ENCODE peak calls at places on chromosomes 3 and 15, in six cellular contexts. D is Peyer's patch, Z is HCT116, S is type B pancreatic cell, Q is body of pancreas, W is endodermal cell. I is an unnamed sample.

GRCh38 chr3:86239956-86240355 is 751.0 kb downstream of the VGLL3 start:
- DNase-seq in D (no peak), Z (no peak), S (no peak), Q (no peak), W (no peak), I (no peak)

GRCh38 chr3:120816728-120817127 is 74.2 kb downstream of the GTF2E1 start:
- DNase-seq in D (no peak), Z (no peak), S (no peak), Q (peak; percentile 12), W (no peak), I (no peak)

GRCh38 chr3:28247286-28247685 is 5.9 kb downstream of the CMC1 start:
- DNase-seq in D (no peak), Z (no peak), S (no peak), Q (no peak), W (no peak), I (no peak)

GRCh38 chr15:79008666-79009065 is 63.8 kb upstream of the CTSH start:
- DNase-seq in D (no peak), Z (no peak), S (no peak), Q (no peak), W (no peak), I (no peak)

GRCh38 chr3:156603379-156604017 is 48.6 kb upstream of the SSR3 start:
- DNase-seq in D (no peak), Z (no peak), S (no peak), Q (no peak), W (no peak), I (no peak)

GRCh38 chr3:22263042-22263441 is 512.0 kb upstream of the ZNF385D start:
- DNase-seq in D (no peak), Z (no peak), S (no peak), Q (no peak), W (no peak), I (no peak)

GRCh38 chr15:68524753-68525584 is 53.8 kb upstream of the CORO2B start:
- DNase-seq in D (no peak), Z (no peak), S (no peak), Q (no peak), W (no peak), I (no peak)

GRCh38 chr3:17420668-17421067 is 321.8 kb downstream of the TBC1D5 start:
- DNase-seq in D (no peak), Z (no peak), S (no peak), Q (no peak), W (no peak), I (no peak)

GRCh38 chr15:64146885-64147681 is 4.4 kb upstream of the SNX22 start:
- DNase-seq in D (no peak), Z (no peak), S (no peak), Q (no peak), W (peak; percentile 58), I (no peak)

GRCh38 chr3:33722626-33723370 is 4.7 kb upstream of the CLASP2 start:
- DNase-seq in D (no peak), Z (no peak), S (no peak), Q (no peak), W (no peak), I (no peak)

DNA sequence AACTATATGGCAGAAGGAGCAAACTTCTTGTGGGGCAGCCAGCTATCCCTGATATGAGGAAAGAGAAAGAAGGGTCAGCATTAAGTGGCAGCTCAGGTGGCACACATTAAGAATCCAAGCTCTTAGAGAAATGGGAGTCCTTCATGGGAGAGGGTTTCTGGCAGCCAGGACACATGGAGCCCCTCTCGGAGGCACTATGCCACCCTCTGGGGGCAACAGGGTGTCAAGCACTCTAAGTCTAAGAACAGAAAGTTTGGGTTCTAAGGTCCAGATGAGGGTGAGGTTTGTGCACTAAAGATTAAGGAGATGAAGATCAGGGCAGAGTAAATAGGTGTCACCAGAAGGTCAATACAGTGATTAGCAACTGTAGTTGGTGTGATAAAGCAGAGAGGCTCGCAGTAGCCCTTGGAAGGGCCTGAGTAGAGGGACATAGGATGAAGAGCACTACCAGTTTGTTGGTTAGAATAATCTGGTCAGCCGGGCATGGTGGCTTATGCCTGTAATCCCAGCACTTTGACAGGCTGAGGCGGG is 89.3 kb downstream of the ST6GAL1 start:
- DNase-seq in D (no peak), Z (no peak), S (no peak), Q (no peak), W (peak; percentile 70), I (no peak)
- TF ChIP-seq CTCF in D (no peak), Z (no peak), S (no peak), Q (no peak), W (peak; percentile 64), I (no peak)

GRCh38 chr3:136042608-136043221 is 77.2 kb downstream of the PPP2R3A start:
- DNase-seq in D (no peak), Z (peak; percentile 37), S (no peak), Q (no peak), W (no peak), I (no peak)
- TF ChIP-seq CTCF in D (peak; percentile 61), Z (peak; percentile 65), S (peak; percentile 82), Q (peak; percentile 47), W (peak; percentile 81), I (peak; percentile 58)

GRCh38 chr3:127764301-127764700 is 58.0 kb downstream of the MGLL start:
- DNase-seq in D (no peak), Z (no peak), S (no peak), Q (no peak), W (no peak), I (peak; percentile 7)
- TF ChIP-seq CTCF in D (no peak), Z (no peak), S (no peak), Q (no peak), W (no peak), I (no peak)

GRCh38 chr15:25783607-25784131 is 79.5 kb downstream of the ATP10A start:
- DNase-seq in D (no peak), Z (no peak), S (no peak), Q (no peak), W (peak; percentile 95), I (peak; percentile 67)
- TF ChIP-seq CTCF in D (no peak), Z (no peak), S (peak; percentile 66), Q (no peak), W (peak; percentile 88), I (peak; percentile 39)

DNA sequence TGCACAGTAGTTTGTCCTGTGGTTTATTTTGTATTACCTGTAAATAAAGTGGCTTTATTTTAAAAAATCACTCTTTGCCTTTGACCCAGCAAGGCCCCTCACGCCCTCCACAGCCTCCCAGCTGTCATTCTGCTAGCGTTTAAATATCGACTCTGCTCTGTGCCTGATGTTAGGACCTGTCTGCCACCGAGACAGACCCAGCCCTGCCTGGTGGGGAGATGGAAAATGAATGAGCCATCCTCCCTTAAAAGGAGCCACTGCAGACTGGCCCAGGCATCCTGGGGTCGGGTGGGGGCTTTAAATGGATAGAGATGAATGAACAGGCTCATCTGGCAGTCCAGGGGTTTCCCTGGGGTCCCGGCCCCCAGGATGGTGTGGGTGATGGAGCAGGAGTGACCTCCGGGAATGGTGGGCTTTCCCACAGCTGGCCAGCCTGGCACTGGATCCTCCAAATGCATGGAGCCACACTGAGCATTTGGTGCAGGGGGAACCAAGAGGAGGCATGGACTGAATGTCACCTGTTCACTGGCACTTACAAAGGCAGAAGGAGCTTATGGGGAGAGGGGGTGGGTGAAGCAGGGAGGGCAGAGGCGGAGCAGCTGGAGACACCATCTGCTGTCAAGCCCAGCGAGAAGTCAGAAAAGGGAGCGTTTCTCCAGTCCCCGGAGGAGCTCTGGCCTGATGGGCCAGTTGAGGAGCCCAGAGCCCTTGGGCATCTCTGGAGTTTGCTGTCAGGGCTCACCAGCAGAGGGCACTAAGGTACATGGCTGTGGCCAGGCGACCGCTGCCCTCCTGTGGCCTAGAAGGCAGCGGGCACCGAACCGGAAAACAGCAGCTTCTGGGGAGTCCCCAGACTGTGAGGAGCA is 11.9 kb downstream of the GRM2 start:
- DNase-seq in D (peak; percentile 29), Z (peak; percentile 68), S (peak; percentile 72), Q (peak; percentile 59), W (peak; percentile 96), I (peak; percentile 62)
- TF ChIP-seq CTCF in D (peak; percentile 69), Z (peak; percentile 100), S (peak; percentile 82), Q (peak; percentile 22), W (peak; percentile 97), I (peak; percentile 85)

DNA sequence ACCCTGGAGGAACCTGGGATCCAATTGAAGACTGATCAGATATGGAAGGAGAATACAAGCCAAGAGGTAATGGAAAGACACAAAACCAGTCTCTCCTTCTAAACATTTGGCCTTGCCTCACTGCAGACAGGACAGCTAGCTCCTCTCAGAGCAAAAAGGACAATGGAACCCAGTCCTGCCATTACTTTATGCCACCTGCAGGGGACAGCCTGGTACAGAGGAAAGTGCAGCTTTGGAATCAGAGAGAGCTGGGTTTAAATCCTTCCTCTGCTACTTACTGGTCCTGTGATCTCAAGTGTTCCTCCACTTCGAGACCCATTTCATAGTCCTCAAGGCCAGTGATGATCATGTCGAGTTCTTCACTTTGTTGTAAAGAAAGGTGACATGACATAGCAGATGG is 159.4 kb upstream of the SMAD3 start:
- DNase-seq in D (no peak), Z (no peak), S (no peak), Q (no peak), W (peak; percentile 58), I (no peak)
- TF ChIP-seq CTCF in D (no peak), Z (no peak), S (peak; percentile 35), Q (no peak), W (peak; percentile 71), I (no peak)

GRCh38 chr15:101099183-101099582 is 152.7 kb downstream of the CHSY1 start:
- DNase-seq in D (no peak), Z (no peak), S (peak; percentile 52), Q (no peak), W (no peak), I (no peak)
- TF ChIP-seq CTCF in D (no peak), Z (no peak), S (no peak), Q (no peak), W (no peak), I (no peak)

GRCh38 chr15:71411538-71412482 is 296.5 kb downstream of the THSD4 start:
- DNase-seq in D (no peak), Z (no peak), S (no peak), Q (no peak), W (no peak), I (no peak)
- TF ChIP-seq CTCF in D (peak; percentile 48), Z (no peak), S (no peak), Q (no peak), W (peak; percentile 8), I (no peak)

I was measured in CD14-positive monocyte.